ENCODE peak calls at places on chromosomes 5 and 9, in four cellular contexts. Q is stimulated activated CD4-positive, alpha-beta T cell treated with anti-CD3 and anti-CD28 coated beads, TNF-alpha, amount 100 ng/mL, for 1 hour; O is EH; Y is fibroblast of mammary gland. K is an unnamed sample.

GRCh38 chr9:105168935-105169334 is 75.5 kb upstream of the SLC44A1 start:
- DNase-seq in Y (peak), Q (no peak), O (peak), K (peak)

GRCh38 chr5:35826561-35826960 is 30.1 kb upstream of the IL7R start:
- DNase-seq in Q (no peak), O (no peak), Y (no peak), K (no peak)

GRCh38 chr5:3597002-3597726 is 1.5 kb downstream of the IRX1 start:
- DNase-seq in O (no peak), Y (peak), Q (no peak), K (no peak)

GRCh38 chr5:37810311-37810710 is 29.5 kb downstream of the GDNF start:
- DNase-seq in Y (peak), Q (no peak), O (peak), K (peak)

GRCh38 chr9:96655198-96655851 is at the start of gene PRXL2C:
- DNase-seq in Q (peak), O (peak), Y (peak), K (peak)

GRCh38 chr5:131994533-131995226 is 16.8 kb downstream of the ACSL6 start:
- DNase-seq in O (no peak), Q (no peak), Y (no peak), K (no peak)

GRCh38 chr5:50325237-50325832 is 115.8 kb downstream of the EMB start:
- DNase-seq in O (peak), Y (peak), Q (no peak), K (peak)

GRCh38 chr5:179143446-179143845 is 83.3 kb downstream of the ZNF354C start:
- DNase-seq in Y (peak), Q (no peak), O (peak), K (peak)

GRCh38 chr9:90860826-90861225 is 59.2 kb downstream of the SYK start:
- DNase-seq in O (no peak), Q (no peak), Y (no peak), K (no peak)

GRCh38 chr9:136840140-136840876 is 2.0 kb upstream of the AJM1 start:
- DNase-seq in Y (no peak), O (no peak), Q (no peak), K (no peak)

GRCh38 chr9:116087751-116088194 is 65.8 kb upstream of the PAPPA start:
- DNase-seq in O (peak), Q (no peak), Y (peak), K (peak)

GRCh38 chr9:6055213-6055612 is 39.8 kb upstream of the RANBP6 start:
- DNase-seq in Y (peak), O (peak), Q (no peak), K (peak)

GRCh38 chr9:72509635-72510034 is 11.8 kb upstream of the TMC1 start:
- DNase-seq in Q (no peak), Y (peak), O (peak), K (peak)

GRCh38 chr9:100473271-100474081 is 527 bp downstream of the TMEFF1 start:
- DNase-seq in Y (peak), O (peak), Q (no peak), K (peak)

GRCh38 chr5:20360243-20360642 is 372.2 kb upstream of the CDH18 start:
- DNase-seq in O (no peak), Y (no peak), Q (no peak), K (no peak)